ENCODE peak calls at places on chromosomes 11 and 22, in four cellular contexts. C is A673, Y is ovary, O is kidney. W is an unnamed sample.
A peak's percentile ranks its signal among the peaks of the same experiment; 100 is the strongest.

GRCh38 chr11:46635557-46636139 is 18.3 kb downstream of the ATG13 start:
- DNase-seq in Y (no peak), C (no peak), O (no peak), W (no peak)

GRCh38 chr11:94032066-94032465 is 10.9 kb downstream of the HEPHL1 start:
- DNase-seq in O (no peak), Y (no peak), C (no peak), W (no peak)

GRCh38 chr11:8283510-8284272 is 20.0 kb upstream of the LMO1 start:
- DNase-seq in O (no peak), C (no peak), Y (peak; percentile 47), W (peak; percentile 67)

GRCh38 chr11:72773291-72773690 is 20.6 kb downstream of the STARD10 start:
- DNase-seq in C (peak; percentile 73), Y (peak; percentile 74), O (no peak), W (no peak)

GRCh38 chr11:20061766-20062165 is 98.5 kb downstream of the DBX1 start:
- DNase-seq in Y (no peak), C (no peak), O (no peak), W (no peak)

GRCh38 chr11:8298801-8299786 is 35.4 kb upstream of the LMO1 start:
- DNase-seq in Y (peak; percentile 11), C (no peak), O (no peak), W (no peak)

GRCh38 chr11:70493089-70493474 is 94.8 kb downstream of the CTTN start:
- DNase-seq in Y (no peak), O (no peak), C (no peak), W (no peak)

GRCh38 chr11:46655631-46656030 is 38.3 kb downstream of the ATG13 start:
- DNase-seq in Y (no peak), C (no peak), O (no peak), W (no peak)

GRCh38 chr11:118287006-118287405 is 17.5 kb upstream of the CD3E start:
- DNase-seq in O (no peak), Y (no peak), C (no peak), W (no peak)

GRCh38 chr11:71446942-71447688 is 1.1 kb downstream of the DHCR7 start:
- DNase-seq in Y (no peak), C (peak; percentile 55), O (peak; percentile 60), W (peak; percentile 66)

GRCh38 chr22:22877523-22878210 is 9.9 kb upstream of the IGLL5 start:
- DNase-seq in O (peak; percentile 87), Y (peak; percentile 56), C (peak; percentile 76), W (peak; percentile 87)

GRCh38 chr11:93895106-93895862 is 44.9 kb upstream of the VSTM5 start:
- DNase-seq in C (peak; percentile 70), O (no peak), Y (no peak), W (peak; percentile 84)

GRCh38 chr11:100855466-100856067 is 168.5 kb downstream of the ARHGAP42 start:
- DNase-seq in Y (no peak), O (no peak), C (peak; percentile 85), W (peak; percentile 60)

GRCh38 chr11:5280582-5281102 is 10.9 kb upstream of the HBE1 start:
- DNase-seq in O (peak; percentile 64), C (peak; percentile 35), Y (peak; percentile 81), W (peak; percentile 39)

GRCh38 chr11:33942954-33943353 is 51.1 kb upstream of the LMO2 start:
- DNase-seq in C (peak; percentile 54), Y (no peak), O (peak; percentile 80), W (no peak)

GRCh38 chr11:33945481-33946268 is 53.8 kb upstream of the LMO2 start:
- DNase-seq in Y (no peak), O (no peak), C (no peak), W (no peak)

GRCh38 chr11:33946930-33947329 is 55.1 kb upstream of the LMO2 start:
- DNase-seq in C (no peak), Y (no peak), O (no peak), W (no peak)

GRCh38 chr11:33944345-33944692 is 52.4 kb upstream of the LMO2 start:
- DNase-seq in Y (no peak), O (no peak), C (no peak), W (no peak)

DNA sequence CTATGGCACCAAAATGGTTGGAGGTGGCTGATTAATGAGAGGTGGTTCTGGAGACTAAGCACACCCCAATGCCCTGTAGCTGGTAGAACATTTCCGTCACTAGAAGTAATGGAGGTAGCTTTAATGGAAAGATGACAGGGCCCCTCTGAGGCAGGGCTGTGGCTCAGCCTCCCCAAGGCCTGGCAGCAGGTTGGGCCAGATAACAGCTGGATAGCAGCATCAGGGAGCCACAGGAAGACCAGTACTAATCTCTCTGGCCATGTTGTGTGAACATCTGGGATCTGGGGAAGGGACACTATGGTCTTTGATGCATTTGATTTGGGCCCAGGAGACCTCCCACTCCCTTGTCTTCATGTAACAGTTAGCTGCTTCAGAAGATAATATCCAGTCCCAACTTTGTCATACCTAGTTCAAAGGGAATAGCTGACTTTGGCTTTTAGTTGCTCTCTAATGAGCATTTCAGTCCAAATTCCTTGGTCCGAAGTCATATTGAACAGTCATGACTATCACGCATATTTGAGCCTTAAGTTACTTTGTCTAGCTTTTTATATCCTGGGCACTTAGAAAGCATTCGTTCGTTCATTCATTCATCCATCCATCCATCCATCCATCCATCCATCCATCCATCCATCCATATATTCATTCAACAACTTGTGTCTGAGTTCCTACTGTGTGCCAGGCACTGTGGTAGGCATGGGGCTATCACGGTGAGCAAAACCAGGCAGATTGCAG is 53.0 kb upstream of the LMO2 start:
- DNase-seq in Y (no peak), C (no peak), O (no peak), W (no peak)
- H3K27ac ChIP-seq in Y (no peak overlapping the region), C (no peak overlapping the region), O (no peak overlapping the region), W (no peak overlapping the region)

GRCh38 chr11:62925308-62925707 is 4.1 kb upstream of the CHRM1 start:
- DNase-seq in Y (no peak), C (no peak), O (no peak), W (peak; percentile 73)

GRCh38 chr11:62926669-62927455 is 5.7 kb upstream of the CHRM1 start:
- DNase-seq in C (no peak), O (peak; percentile 68), Y (no peak), W (peak; percentile 32)

GRCh38 chr11:62928011-62928410 is 6.8 kb upstream of the CHRM1 start:
- DNase-seq in Y (no peak), C (no peak), O (no peak), W (peak; percentile 43)

GRCh38 chr11:62923634-62924411 is 2.7 kb upstream of the CHRM1 start:
- DNase-seq in Y (no peak), O (peak; percentile 71), C (peak; percentile 68), W (peak; percentile 81)

GRCh38 chr11:62925745-62926668 is 4.8 kb upstream of the CHRM1 start:
- DNase-seq in O (peak; percentile 77), Y (peak; percentile 42), C (no peak), W (peak; percentile 58)
- H3K4me3 ChIP-seq in O (peak overlapping the region; percentile 23), Y (no peak overlapping the region), C (no peak overlapping the region), W (peak overlapping the region; percentile 46)

GRCh38 chr22:25196326-25196725 is 3.3 kb upstream of the CRYBB3 start:
- DNase-seq in Y (no peak), O (no peak), C (no peak), W (no peak)
- H3K27ac ChIP-seq in Y (no peak overlapping the region), O (no peak overlapping the region), C (no peak overlapping the region), W (no peak overlapping the region)

DNA sequence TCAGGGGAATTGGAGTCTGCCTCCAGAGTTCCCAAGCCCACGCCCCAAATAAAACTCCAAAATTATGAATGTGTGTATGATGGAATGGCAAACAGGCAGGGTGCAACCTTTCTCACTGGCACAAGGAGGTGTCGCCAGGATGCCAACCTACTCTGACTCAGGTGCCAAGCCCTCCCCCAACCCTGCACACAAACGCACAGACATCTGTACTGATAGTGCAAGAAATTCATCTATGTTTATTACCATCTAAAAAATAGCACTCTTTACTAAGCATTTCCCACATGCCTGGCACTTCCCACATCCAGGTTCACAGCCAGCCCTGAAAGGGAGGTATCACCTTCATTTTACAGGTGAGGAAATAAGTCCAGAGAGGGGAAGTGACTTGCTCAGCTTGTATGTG is 1.2 kb downstream of the PLA2G3 start:
- DNase-seq in C (no peak), Y (no peak), O (no peak), W (no peak)
- H3K4me3 ChIP-seq in C (peak overlapping the region; percentile 82), Y (no peak overlapping the region), O (no peak overlapping the region), W (no peak overlapping the region)

GRCh38 chr22:17999851-18000250 is 24.5 kb downstream of the MICAL3 start:
- DNase-seq in C (no peak), Y (no peak), O (no peak), W (no peak)

GRCh38 chr22:17997456-17997855 is 26.9 kb downstream of the MICAL3 start:
- DNase-seq in C (no peak), O (no peak), Y (no peak), W (no peak)

GRCh38 chr22:17998913-17999312 is 25.4 kb downstream of the MICAL3 start:
- DNase-seq in Y (no peak), O (no peak), C (no peak), W (no peak)

GRCh38 chr22:18001040-18001893 is 23.1 kb downstream of the MICAL3 start:
- DNase-seq in Y (peak; percentile 93), O (peak; percentile 97), C (peak; percentile 99), W (peak; percentile 97)

DNA sequence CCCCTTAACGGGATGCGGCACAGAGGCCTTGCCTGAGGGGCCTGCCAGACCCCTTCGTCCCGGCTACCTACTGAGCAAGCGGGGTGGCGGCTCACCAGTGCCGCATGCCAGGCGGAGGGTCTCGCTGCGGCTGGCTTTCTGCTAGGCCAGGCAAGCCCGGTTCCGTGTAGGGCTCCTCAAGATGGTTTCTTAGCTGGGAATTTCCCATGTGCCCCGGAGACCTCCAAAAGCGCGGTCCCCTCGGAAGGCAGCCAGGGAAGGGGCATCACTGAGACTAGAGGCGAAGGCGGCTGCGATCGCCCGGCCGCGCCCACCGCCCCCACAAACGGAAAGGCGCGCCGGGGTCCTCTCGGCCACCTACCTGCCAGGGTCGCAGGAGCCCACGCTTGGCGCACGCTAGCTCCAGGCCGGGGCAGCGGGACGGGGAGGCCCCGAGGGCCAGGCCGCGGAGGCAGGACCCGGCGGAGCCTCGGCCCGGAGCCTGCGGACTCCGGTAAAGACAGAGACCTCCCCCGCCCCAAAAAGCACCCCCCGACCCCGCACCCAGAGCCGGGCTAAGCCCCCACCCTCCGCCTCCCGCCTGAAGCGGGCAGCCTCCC is 23.8 kb downstream of the MICAL3 start:
- DNase-seq in Y (peak; percentile 58), C (peak; percentile 41), O (peak; percentile 81), W (peak; percentile 63)
- H3K27ac ChIP-seq in Y (peak overlapping the region; percentile 77), C (peak overlapping the region; percentile 93), O (peak overlapping the region; percentile 98), W (peak overlapping the region; percentile 97)